ENCODE peak calls at places on chromosomes 13 and 19, in four cellular contexts. R is T-helper 2 cell, P is left colon, S is C1 segment of cervical spinal cord. W is an unnamed sample.

GRCh38 chr19:33171916-33172359 is 22.2 kb upstream of the LRP3 start:
- DNase-seq in R (no peak), P (no peak), S (no peak), W (no peak)

GRCh38 chr13:79837741-79838450 is 356.9 kb downstream of the NDFIP2 start:
- DNase-seq in R (no peak), P (no peak), S (no peak), W (no peak)

GRCh38 chr13:48318714-48319457 is 15.3 kb downstream of the RB1 start:
- DNase-seq in R (no peak), P (peak; percentile 39), S (no peak), W (no peak)

GRCh38 chr13:31945202-31945978 is 86.2 kb upstream of the FRY start:
- DNase-seq in R (no peak), P (peak; percentile 36), S (no peak), W (no peak)

GRCh38 chr13:30576528-30576927 is 41.2 kb upstream of the USPL1 start:
- DNase-seq in R (no peak), P (no peak), S (no peak), W (no peak)

GRCh38 chr13:30329009-30329585 is 21.7 kb upstream of the KATNAL1 start:
- DNase-seq in R (no peak), P (no peak), S (no peak), W (no peak)

GRCh38 chr13:74074723-74075122 is 59.5 kb downstream of the KLF12 start:
- DNase-seq in R (no peak), P (no peak), S (no peak), W (no peak)

GRCh38 chr19:54391589-54392061 is 23.6 kb upstream of the TTYH1 start:
- DNase-seq in R (no peak), P (no peak), S (no peak), W (no peak)

GRCh38 chr19:5285311-5285710 is 55.3 kb downstream of the PTPRS start:
- DNase-seq in R (no peak), P (no peak), S (no peak), W (no peak)

GRCh38 chr19:640156-640548 is 473 bp downstream of the FGF22 start:
- DNase-seq in R (no peak), P (no peak), S (no peak), W (no peak)

GRCh38 chr13:112693831-112694497 is 4.1 kb downstream of the ATP11A start:
- DNase-seq in R (no peak), P (no peak), S (no peak), W (peak; percentile 27)

GRCh38 chr13:112473818-112474217 is 97.7 kb downstream of the SPACA7 start:
- DNase-seq in R (no peak), P (no peak), S (no peak), W (no peak)

GRCh38 chr13:44622259-44622658 is 46.1 kb upstream of the TSC22D1 start:
- DNase-seq in R (no peak), P (no peak), S (no peak), W (no peak)

GRCh38 chr19:7994923-7995682 is 10.3 kb downstream of the ELAVL1 start:
- DNase-seq in R (no peak), P (no peak), S (no peak), W (no peak)

GRCh38 chr19:5339950-5340636 is 519 bp downstream of the PTPRS start:
- DNase-seq in R (no peak), P (peak; percentile 27), S (no peak), W (peak; percentile 38)

GRCh38 chr19:7211191-7211988 is 82.8 kb downstream of the INSR start:
- DNase-seq in R (no peak), P (no peak), S (no peak), W (no peak)

GRCh38 chr13:85497652-85498051 is 301.6 kb downstream of the SLITRK6 start:
- DNase-seq in R (no peak), P (no peak), S (no peak), W (no peak)

GRCh38 chr13:37134411-37135041 is 29.1 kb upstream of the CSNK1A1L start:
- DNase-seq in R (no peak), P (no peak), S (no peak), W (no peak)

GRCh38 chr19:34217952-34218817 is 36.2 kb upstream of the GARRE1 start:
- DNase-seq in R (no peak), P (peak; percentile 23), S (no peak), W (no peak)

GRCh38 chr13:97257800-97258799 is 36.0 kb downstream of the MBNL2 start:
- DNase-seq in R (no peak), P (no peak), S (no peak), W (no peak)

GRCh38 chr19:13859361-13859880 is 17.5 kb upstream of the NANOS3 start:
- DNase-seq in R (no peak), P (no peak), S (no peak), W (no peak)

GRCh38 chr13:114257014-114257413 is 22.3 kb downstream of the CDC16 start:
- DNase-seq in R (no peak), P (no peak), S (no peak), W (no peak)

GRCh38 chr13:99867535-99868271 is 103.9 kb downstream of the ZIC5 start:
- DNase-seq in R (no peak), P (no peak), S (no peak), W (no peak)

GRCh38 chr19:1804858-1805257 is 7.2 kb downstream of the ATP8B3 start:
- DNase-seq in R (no peak), P (no peak), S (no peak), W (no peak)

GRCh38 chr13:51867062-51867461 is 5.3 kb downstream of the CCDC70 start:
- DNase-seq in R (no peak), P (no peak), S (no peak), W (no peak)

GRCh38 chr19:47663435-47663910 is 49.7 kb upstream of the EHD2 start:
- DNase-seq in R (no peak), P (no peak), S (no peak), W (no peak)

GRCh38 chr13:96806750-96807149 is 187.5 kb downstream of the OXGR1 start:
- DNase-seq in R (no peak), P (no peak), S (no peak), W (no peak)

W was measured in globus pallidus.